ENCODE peak calls at places on chromosomes 4 and X, in nine cellular contexts. Y is AG04450, M is amniotic stem cell, C is ELF-1, V is RPMI8226, B is SW 1271, E is neuronal stem cell, Z is GM12865, H is progenitor cell of endocrine pancreas. O is an unnamed sample.

GRCh38 chr4:110278127-110278526 is 79.7 kb upstream of the ELOVL6 start:
- DNase-seq in C (no peak), V (no peak), Z (no peak), M (no peak), Y (no peak), B (no peak), H (no peak), E (no peak), O (no peak)

GRCh38 chr4:84529169-84529751 is 30.2 kb upstream of the NKX6-1 start:
- DNase-seq in C (no peak), Y (no peak), V (peak), M (no peak), Z (peak), B (peak), H (no peak), E (no peak), O (no peak)

GRCh38 chr4:76504613-76505465 is 69.8 kb downstream of the SHROOM3 start:
- DNase-seq in C (peak), Y (peak), B (peak), Z (peak), E (no peak), V (peak), M (peak), H (no peak), O (peak)

GRCh38 chr4:181674315-181674714 is 568.9 kb upstream of the TENM3 start:
- DNase-seq in H (no peak), C (no peak), M (no peak), B (no peak), Y (no peak), Z (no peak), E (no peak), V (no peak), O (peak)

GRCh38 chr4:151806511-151806927 is 45.7 kb upstream of the GATB start:
- DNase-seq in C (peak), E (no peak), H (no peak), Y (peak), V (no peak), B (peak), Z (no peak), M (peak), O (peak)

GRCh38 chr4:177116161-177116560 is 193.5 kb upstream of the NEIL3 start:
- DNase-seq in M (no peak), H (no peak), E (no peak), V (no peak), Z (no peak), B (no peak), C (no peak), Y (no peak), O (no peak)

GRCh38 chrX:140354431-140355120 is 150.3 kb downstream of the SOX3 start:
- DNase-seq in B (no peak), Y (no peak), H (no peak), V (no peak), Z (no peak), E (no peak), M (no peak), C (peak), O (no peak)

GRCh38 chr4:122874194-122874593 is 47.6 kb downstream of the FGF2 start:
- DNase-seq in C (no peak), E (no peak), H (no peak), Y (peak), V (no peak), B (peak), Z (no peak), M (peak), O (peak)

GRCh38 chrX:15310117-15310516 is 5.3 kb downstream of the ASB11 start:
- DNase-seq in Z (no peak), M (no peak), E (no peak), C (no peak), Y (no peak), H (no peak), V (peak), B (no peak), O (no peak)

GRCh38 chr4:143585548-143585947 is 72.0 kb downstream of the SMARCA5 start:
- DNase-seq in E (no peak), V (no peak), H (no peak), B (no peak), Z (no peak), C (no peak), Y (no peak), M (no peak), O (no peak)

GRCh38 chr4:69984030-69984443 is 11.7 kb upstream of the STATH start:
- DNase-seq in E (no peak), H (no peak), Y (no peak), Z (peak), C (no peak), V (peak), B (no peak), M (no peak), O (no peak)

GRCh38 chr4:24657768-24658617 is 73.6 kb upstream of the DHX15 start:
- DNase-seq in E (no peak), C (peak), V (peak), Z (peak), B (peak), Y (no peak), H (no peak), M (no peak), O (no peak)

GRCh38 chr4:68874507-68874906 is 58.7 kb downstream of the UGT2B10 start:
- DNase-seq in Z (no peak), V (no peak), H (no peak), C (no peak), Y (no peak), B (no peak), M (no peak), E (no peak), O (no peak)

GRCh38 chr4:108049406-108049805 is 59.7 kb downstream of the HADH start:
- DNase-seq in E (no peak), H (no peak), C (no peak), M (no peak), Z (peak), V (no peak), B (no peak), Y (no peak), O (no peak)

GRCh38 chrX:56120242-56120641 is 111.9 kb upstream of the KLF8 start:
- DNase-seq in Z (no peak), H (no peak), V (no peak), M (no peak), E (no peak), Y (no peak), C (no peak), B (no peak), O (no peak)

GRCh38 chr4:173281420-173282333 is 52.5 kb downstream of the HMGB2 start:
- DNase-seq in V (no peak), Y (no peak), B (no peak), H (no peak), E (no peak), C (no peak), Z (no peak), M (no peak), O (no peak)

GRCh38 chr4:189117426-189117825 is 823.2 kb upstream of the FRG1 start:
- DNase-seq in B (no peak), Y (no peak), M (no peak), V (no peak), C (peak), E (no peak), Z (no peak), H (no peak), O (no peak)

GRCh38 chr4:23779839-23780238 is 110.0 kb downstream of the PPARGC1A start:
- DNase-seq in V (no peak), E (no peak), Y (no peak), M (no peak), B (no peak), H (no peak), C (no peak), Z (no peak), O (no peak)

GRCh38 chr4:96642486-96642885 is 802.6 kb downstream of the PDHA2 start:
- DNase-seq in H (no peak), V (no peak), M (no peak), C (peak), Z (no peak), E (peak), B (no peak), Y (no peak), O (no peak)

GRCh38 chr4:11824557-11824956 is 395.9 kb upstream of the HS3ST1 start:
- DNase-seq in M (no peak), C (no peak), B (no peak), Y (no peak), H (no peak), Z (no peak), E (no peak), V (no peak), O (no peak)

GRCh38 chrX:51614353-51614752 is 4.4 kb downstream of the CENPVL3 start:
- DNase-seq in Y (peak), V (peak), B (peak), M (peak), E (no peak), C (peak), H (no peak), Z (peak), O (peak)

GRCh38 chr4:105281016-105281415 is 134.3 kb downstream of the TET2 start:
- DNase-seq in V (no peak), Z (no peak), Y (no peak), B (no peak), C (no peak), M (no peak), H (no peak), E (no peak), O (no peak)